ENCODE peak calls at places on chromosome 6, in seven cellular contexts. V, M, U, E, Q, G and I are unnamed samples.

GRCh38 chr6:52507557-52508260 is 69.2 kb downstream of the TRAM2 start:
- DNase-seq in V (no peak), M (peak), U (no peak), E (no peak), Q (no peak), G (peak), I (peak)

GRCh38 chr6:151089916-151090443 is 149.8 kb upstream of the AKAP12 start:
- DNase-seq in V (no peak), M (no peak), U (no peak), E (no peak), Q (no peak), G (no peak), I (no peak)

GRCh38 chr6:42339991-42340401 is 111.7 kb downstream of the TRERF1 start:
- DNase-seq in V (no peak), M (peak), U (no peak), E (no peak), Q (no peak), G (peak), I (no peak)

GRCh38 chr6:45816674-45817297 is 198.9 kb downstream of the CLIC5 start:
- DNase-seq in V (no peak), M (no peak), U (no peak), E (no peak), Q (no peak), G (no peak), I (peak)

GRCh38 chr6:45803071-45803470 is 212.6 kb downstream of the CLIC5 start:
- DNase-seq in V (no peak), M (no peak), U (no peak), E (no peak), Q (no peak), G (no peak), I (no peak)

GRCh38 chr6:9732056-9732455 is 682.8 kb downstream of the TFAP2A start:
- DNase-seq in V (no peak), M (no peak), U (no peak), E (no peak), Q (no peak), G (no peak), I (no peak)

GRCh38 chr6:146282837-146283236 is 254.0 kb downstream of the GRM1 start:
- DNase-seq in V (no peak), M (no peak), U (no peak), E (no peak), Q (no peak), G (no peak), I (no peak)

GRCh38 chr6:107653183-107653580 is 163.3 kb downstream of the SOBP start:
- DNase-seq in V (no peak), M (no peak), U (no peak), E (no peak), Q (no peak), G (no peak), I (no peak)

GRCh38 chr6:16544006-16544405 is 217.3 kb downstream of the ATXN1 start:
- DNase-seq in V (peak), M (no peak), U (no peak), E (no peak), Q (no peak), G (no peak), I (peak)

DNA sequence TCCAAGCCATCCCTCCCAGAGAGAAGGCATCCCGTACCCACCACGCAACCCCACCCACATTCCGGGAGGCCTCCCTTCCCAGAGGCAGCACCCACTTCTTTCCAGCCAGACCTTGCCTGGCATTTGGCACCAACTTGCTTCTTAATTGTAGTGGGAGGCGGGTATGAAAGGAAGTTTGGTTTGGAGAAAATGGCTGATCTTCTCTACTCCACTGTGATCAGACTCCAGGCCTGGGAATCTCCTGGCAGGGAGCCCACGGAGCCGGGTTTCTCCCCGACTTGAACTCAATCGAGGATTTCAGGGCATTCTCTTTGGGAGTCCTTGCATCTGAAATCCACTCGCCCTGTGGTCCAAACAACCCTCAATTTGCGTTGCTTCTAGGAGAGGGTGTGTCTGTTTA is 107.1 kb downstream of the ZDHHC14 start:
- DNase-seq in V (no peak), M (no peak), U (no peak), E (no peak), Q (no peak), G (no peak), I (no peak)
- TF ChIP-seq EZH2 in V (no peak), M (no peak), U (no peak), E (no peak), Q (no peak), G (no peak), I (no peak)

GRCh38 chr6:32624565-32624964 is 12.6 kb upstream of the HLA-DQA1 start:
- DNase-seq in V (no peak), M (no peak), U (no peak), E (no peak), Q (no peak), G (no peak), I (no peak)

GRCh38 chr6:32623693-32624092 is 13.5 kb upstream of the HLA-DQA1 start:
- DNase-seq in V (no peak), M (no peak), U (no peak), E (no peak), Q (no peak), G (no peak), I (no peak)

GRCh38 chr6:32621372-32621771 is 15.8 kb upstream of the HLA-DQA1 start:
- DNase-seq in V (no peak), M (no peak), U (no peak), E (no peak), Q (no peak), G (no peak), I (no peak)

GRCh38 chr6:32625137-32625536 is 12.1 kb upstream of the HLA-DQA1 start:
- DNase-seq in V (no peak), M (no peak), U (no peak), E (no peak), Q (no peak), G (no peak), I (no peak)

DNA sequence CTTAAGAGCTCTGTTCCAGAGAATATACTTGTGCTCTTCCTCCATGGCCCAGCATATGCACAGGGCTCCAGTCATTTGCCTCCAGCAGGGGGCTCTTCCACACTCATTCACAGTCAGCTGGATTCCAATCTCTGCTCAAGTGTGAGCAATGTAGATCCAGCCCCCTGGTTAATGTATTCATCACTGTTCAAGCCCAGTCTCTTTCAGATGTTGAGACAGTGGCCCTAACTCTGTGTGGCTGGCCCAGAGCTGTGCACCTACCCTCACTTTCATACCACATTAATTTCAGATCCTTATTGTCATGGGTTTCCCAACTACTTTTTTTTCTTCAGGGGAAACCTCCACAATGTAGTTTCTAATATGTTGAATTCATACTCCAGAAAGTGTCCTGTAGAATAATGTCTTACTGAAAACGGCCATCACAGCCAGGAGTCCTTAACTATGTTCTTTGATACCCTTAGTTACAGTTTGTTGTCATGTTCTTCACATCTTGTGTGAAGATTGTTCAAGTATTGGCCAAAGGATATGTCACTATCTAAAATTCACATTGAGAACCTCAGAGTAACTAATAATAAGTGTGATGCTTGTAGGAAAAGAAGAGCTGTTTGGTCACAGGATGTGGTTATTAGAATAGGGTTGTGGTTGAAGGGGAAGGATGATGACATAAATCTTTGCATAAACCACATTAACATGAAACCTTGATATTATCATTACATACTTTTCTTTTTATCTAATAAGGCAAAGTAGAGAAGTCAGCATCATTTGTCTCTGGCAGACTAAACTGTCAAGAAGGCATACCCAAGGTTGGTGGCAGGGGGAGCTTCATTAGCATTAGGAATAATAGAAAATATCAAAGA is 14.4 kb upstream of the HLA-DQA1 start:
- DNase-seq in V (peak), M (peak), U (no peak), E (peak), Q (peak), G (peak), I (no peak)
- TF ChIP-seq EZH2 in V (no peak), M (no peak), U (no peak), E (no peak), Q (no peak), G (no peak), I (no peak)

GRCh38 chr6:96795481-96795880 is 41.8 kb downstream of the GPR63 start:
- DNase-seq in V (peak), M (no peak), U (no peak), E (peak), Q (no peak), G (no peak), I (no peak)
- TF ChIP-seq EZH2 in V (no peak), M (no peak), U (no peak), E (no peak), Q (no peak), G (no peak), I (no peak)

GRCh38 chr6:6004147-6004995 is 2.4 kb downstream of the NRN1 start:
- DNase-seq in V (peak), M (peak), U (no peak), E (no peak), Q (no peak), G (peak), I (peak)

GRCh38 chr6:6002005-6002808 is 4.5 kb downstream of the NRN1 start:
- DNase-seq in V (peak), M (peak), U (no peak), E (no peak), Q (no peak), G (no peak), I (no peak)

GRCh38 chr6:6003334-6004146 is 3.2 kb downstream of the NRN1 start:
- DNase-seq in V (peak), M (peak), U (no peak), E (peak), Q (no peak), G (peak), I (no peak)

GRCh38 chr6:6001443-6001842 is 5.3 kb downstream of the NRN1 start:
- DNase-seq in V (no peak), M (peak), U (no peak), E (no peak), Q (no peak), G (no peak), I (no peak)

DNA sequence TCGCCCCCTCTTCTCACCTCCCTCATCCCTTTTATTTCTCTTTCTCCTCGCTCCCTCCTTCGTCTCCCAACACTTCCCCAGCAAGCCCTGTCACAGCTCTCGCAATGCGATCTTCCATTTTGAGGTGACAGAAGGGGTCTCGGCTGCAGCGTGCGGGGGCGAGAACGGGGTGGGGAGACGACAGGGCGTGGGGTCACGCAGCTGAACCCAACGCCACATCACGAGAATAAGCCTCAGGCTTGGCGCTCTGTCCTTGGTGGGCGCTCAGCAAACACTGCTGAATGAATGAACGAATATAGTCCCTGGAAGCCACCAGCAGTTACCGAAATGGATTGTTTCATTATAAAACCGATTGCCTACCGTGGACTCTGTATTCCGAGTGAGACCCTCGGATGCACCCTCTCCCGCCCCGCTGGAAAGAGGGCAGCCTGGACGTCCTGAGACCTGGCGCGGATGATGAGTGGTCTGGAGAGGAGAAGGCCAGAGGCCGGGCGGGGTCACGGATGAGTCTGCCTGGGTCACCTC is 3.9 kb downstream of the NRN1 start:
- DNase-seq in V (peak), M (no peak), U (no peak), E (no peak), Q (no peak), G (no peak), I (no peak)
- TF ChIP-seq EZH2 in V (peak), M (no peak), U (no peak), E (no peak), Q (peak), G (peak), I (peak)

GRCh38 chr6:64256483-64256882 is 620.9 kb downstream of the PHF3 start:
- DNase-seq in V (no peak), M (no peak), U (no peak), E (no peak), Q (no peak), G (no peak), I (no peak)

GRCh38 chr6:64259372-64259771 is 623.8 kb downstream of the PHF3 start:
- DNase-seq in V (no peak), M (no peak), U (no peak), E (no peak), Q (no peak), G (no peak), I (no peak)

GRCh38 chr6:64257586-64257985 is 622.0 kb downstream of the PHF3 start:
- DNase-seq in V (no peak), M (no peak), U (no peak), E (no peak), Q (no peak), G (no peak), I (no peak)

GRCh38 chr6:64258752-64259151 is 623.1 kb downstream of the PHF3 start:
- DNase-seq in V (no peak), M (no peak), U (no peak), E (no peak), Q (peak), G (no peak), I (no peak)

GRCh38 chr6:64258302-64258701 is 622.7 kb downstream of the PHF3 start:
- DNase-seq in V (no peak), M (no peak), U (no peak), E (no peak), Q (no peak), G (no peak), I (no peak)
- TF ChIP-seq EZH2 in V (no peak), M (no peak), U (no peak), E (no peak), Q (no peak), G (no peak), I (no peak)

GRCh38 chr6:99588618-99589289 is 17.9 kb upstream of the PRDM13 start:
- DNase-seq in V (peak), M (peak), U (no peak), E (peak), Q (peak), G (peak), I (peak)
- TF ChIP-seq EZH2 in V (peak), M (peak), U (no peak), E (no peak), Q (peak), G (no peak), I (no peak)

DNA sequence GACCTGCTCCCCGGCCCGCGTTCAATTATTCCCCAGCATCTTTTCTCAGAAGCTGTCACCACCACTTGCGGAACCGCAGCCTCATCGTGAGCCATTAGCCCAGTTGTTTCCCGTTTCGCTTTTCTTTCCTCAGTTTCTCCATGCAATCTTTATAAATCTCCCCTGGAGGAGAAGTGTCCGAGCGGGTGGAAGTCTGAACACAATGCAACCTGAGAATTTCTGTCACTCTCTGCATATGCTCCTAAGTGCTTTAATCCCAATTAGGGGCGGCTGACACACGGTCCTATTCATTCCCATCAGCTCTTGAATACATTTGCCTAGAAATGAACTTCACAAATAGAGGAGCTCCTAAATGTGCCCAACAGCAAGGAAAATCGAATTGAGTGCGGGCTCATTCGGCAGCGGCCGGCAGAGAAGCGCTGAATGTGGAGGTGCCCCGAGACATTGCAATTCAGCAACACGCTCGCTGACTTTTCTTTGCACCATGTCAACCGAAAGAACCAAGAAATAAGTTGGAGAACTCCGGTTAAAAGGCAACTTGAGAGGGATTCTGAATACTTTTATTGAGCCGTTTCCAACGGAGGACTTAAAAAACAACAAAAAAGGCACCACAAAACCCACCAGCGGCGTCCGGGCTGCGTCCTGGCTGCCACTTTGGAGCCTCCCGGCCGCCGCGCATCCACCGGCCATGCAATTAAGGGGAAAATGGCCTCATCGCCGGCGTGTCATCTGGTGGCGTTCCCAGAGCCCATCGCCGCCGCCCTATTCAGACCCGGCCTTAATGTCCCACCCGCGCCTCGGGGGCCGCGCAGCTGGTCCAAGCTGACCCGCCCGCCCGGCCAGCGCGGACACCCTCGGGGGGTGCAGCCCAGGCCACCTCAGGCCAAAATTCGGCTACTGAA is 3.9 kb upstream of the PRDM13 start:
- DNase-seq in V (peak), M (no peak), U (no peak), E (no peak), Q (no peak), G (no peak), I (no peak)
- TF ChIP-seq EZH2 in V (peak), M (peak), U (no peak), E (no peak), Q (peak), G (peak), I (no peak)